ENCODE peak calls at places on chromosomes 3 and 15, in six cellular contexts. F is tibial artery, W is GM12865, S is mesothelial cell of epicardium, B is cardiac muscle cell, H is DND-41. A is an unnamed sample.

GRCh38 chr15:49984436-49984835 is 134.6 kb downstream of the ATP8B4 start:
- DNase-seq in S (no peak), B (no peak), H (no peak), W (no peak), F (no peak), A (no peak)

GRCh38 chr3:159922861-159923312 is 65.7 kb upstream of the IL12A start:
- DNase-seq in B (no peak), F (no peak), H (no peak), W (peak), S (no peak), A (peak)

GRCh38 chr15:49847937-49848823 is 227.3 kb downstream of the DTWD1 start:
- DNase-seq in H (no peak), S (no peak), F (no peak), B (no peak), W (no peak), A (no peak)

GRCh38 chr15:34808016-34808415 is 12.7 kb upstream of the ACTC1 start:
- DNase-seq in S (no peak), H (no peak), W (no peak), F (no peak), B (no peak), A (no peak)

GRCh38 chr3:9951962-9952805 is at the start of gene PRRT3:
- DNase-seq in W (peak), F (no peak), S (peak), B (peak), H (peak), A (peak)

GRCh38 chr3:136929984-136930671 is 27.7 kb upstream of the IL20RB start:
- DNase-seq in B (no peak), S (no peak), F (peak), H (no peak), W (no peak), A (no peak)

GRCh38 chr15:55481842-55482241 is 26.2 kb downstream of the DNAAF4 start:
- DNase-seq in B (no peak), F (no peak), S (no peak), W (no peak), H (no peak), A (no peak)

GRCh38 chr3:10570196-10570946 is 65.0 kb upstream of the ATP2B2 start:
- DNase-seq in S (no peak), W (no peak), B (no peak), F (no peak), H (no peak), A (no peak)

GRCh38 chr15:67146875-67147381 is 81.5 kb downstream of the SMAD3 start:
- DNase-seq in H (no peak), S (no peak), W (no peak), F (no peak), B (no peak), A (no peak)

GRCh38 chr3:141996437-141996836 is 120.0 kb downstream of the ATP1B3 start:
- DNase-seq in B (no peak), F (no peak), S (no peak), W (no peak), H (no peak), A (no peak)

GRCh38 chr3:152609891-152610290 is 225.0 kb upstream of the P2RY1 start:
- DNase-seq in F (no peak), S (no peak), H (no peak), B (no peak), W (no peak), A (no peak)

GRCh38 chr3:173690542-173690941 is 293.0 kb downstream of the NLGN1 start:
- DNase-seq in S (no peak), H (no peak), W (no peak), B (no peak), F (no peak), A (no peak)

GRCh38 chr3:109696932-109697331 is 359.6 kb upstream of the DPPA4 start:
- DNase-seq in F (no peak), W (no peak), B (no peak), H (no peak), S (no peak), A (no peak)
- TF ChIP-seq CTCF in F (no peak), W (no peak), B (peak), H (no peak), S (no peak), A (no peak)

DNA sequence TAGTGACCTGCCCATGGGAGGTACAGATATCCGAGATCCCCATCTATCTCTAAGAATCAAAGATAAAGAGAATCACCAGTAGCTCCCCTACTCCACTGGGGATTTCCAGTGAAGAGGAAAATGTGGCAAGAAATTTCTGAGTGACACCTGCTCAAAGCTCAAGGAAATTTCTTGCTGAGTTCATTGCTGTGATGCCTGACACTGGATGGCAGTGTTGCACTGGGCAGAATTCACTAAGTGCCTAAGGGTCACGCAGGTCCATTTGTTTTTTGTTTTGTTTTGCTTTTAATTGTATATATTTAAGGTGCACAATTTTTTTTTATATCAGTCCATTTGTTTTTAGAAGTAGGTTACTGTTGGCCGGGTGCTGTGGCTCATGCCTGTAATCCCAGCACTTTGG is 109.5 kb upstream of the KCNAB1 start:
- DNase-seq in S (no peak), B (peak), W (peak), H (no peak), F (no peak), A (no peak)
- TF ChIP-seq CTCF in S (no peak), B (peak), W (peak), H (peak), F (peak), A (peak)

GRCh38 chr3:48567500-48567899 is 3.9 kb upstream of the UCN2 start:
- DNase-seq in H (no peak), F (no peak), W (no peak), B (no peak), S (no peak), A (no peak)

GRCh38 chr3:48569808-48570450 is 6.3 kb upstream of the UCN2 start:
- DNase-seq in S (no peak), W (no peak), F (no peak), B (no peak), H (no peak), A (no peak)

GRCh38 chr3:48567090-48567489 is 3.5 kb upstream of the UCN2 start:
- DNase-seq in H (no peak), S (no peak), F (no peak), B (no peak), W (no peak), A (no peak)

GRCh38 chr3:48568476-48568875 is 4.9 kb upstream of the UCN2 start:
- DNase-seq in W (no peak), B (no peak), H (no peak), S (no peak), F (no peak), A (no peak)

GRCh38 chr3:48569400-48569799 is 5.8 kb upstream of the UCN2 start:
- DNase-seq in S (no peak), W (no peak), F (no peak), B (no peak), H (no peak), A (no peak)
- TF ChIP-seq CTCF in S (no peak), W (no peak), F (no peak), B (no peak), H (no peak), A (no peak)

DNA sequence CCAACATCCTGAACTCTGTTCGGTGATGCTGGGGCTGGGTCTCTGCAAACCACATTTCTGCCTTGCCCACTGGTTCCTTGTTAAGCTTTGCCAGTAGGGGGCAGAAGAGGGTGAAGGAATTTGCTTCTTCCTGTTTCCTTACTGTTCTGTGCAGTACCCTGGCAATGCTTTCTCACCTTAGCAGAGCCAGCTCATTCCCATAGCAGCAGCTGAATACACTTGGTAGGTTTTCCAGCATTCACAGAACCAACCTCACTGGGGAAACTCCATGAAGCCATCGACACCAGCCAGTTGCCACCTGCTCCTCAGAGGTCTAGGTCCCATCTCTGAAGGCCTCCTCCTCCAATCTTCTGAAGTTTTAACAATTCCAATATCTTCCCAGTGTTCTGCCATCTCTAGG is 308.4 kb downstream of the PDCD6IP start:
- DNase-seq in W (peak), H (peak), F (no peak), S (peak), B (peak), A (peak)
- TF ChIP-seq CTCF in W (peak), H (peak), F (peak), S (peak), B (peak), A (peak)

GRCh38 chr3:146335386-146335785 is 84.5 kb upstream of the PLSCR4 start:
- DNase-seq in S (no peak), F (no peak), W (no peak), H (no peak), B (no peak), A (no peak)

GRCh38 chr3:146339262-146339808 is 88.4 kb upstream of the PLSCR4 start:
- DNase-seq in H (no peak), S (no peak), F (no peak), W (no peak), B (no peak), A (no peak)

GRCh38 chr3:146337991-146338390 is 87.1 kb upstream of the PLSCR4 start:
- DNase-seq in S (no peak), W (no peak), H (no peak), F (no peak), B (no peak), A (no peak)

GRCh38 chr3:146331967-146332366 is 81.1 kb upstream of the PLSCR4 start:
- DNase-seq in H (no peak), S (no peak), W (no peak), B (no peak), F (no peak), A (no peak)

DNA sequence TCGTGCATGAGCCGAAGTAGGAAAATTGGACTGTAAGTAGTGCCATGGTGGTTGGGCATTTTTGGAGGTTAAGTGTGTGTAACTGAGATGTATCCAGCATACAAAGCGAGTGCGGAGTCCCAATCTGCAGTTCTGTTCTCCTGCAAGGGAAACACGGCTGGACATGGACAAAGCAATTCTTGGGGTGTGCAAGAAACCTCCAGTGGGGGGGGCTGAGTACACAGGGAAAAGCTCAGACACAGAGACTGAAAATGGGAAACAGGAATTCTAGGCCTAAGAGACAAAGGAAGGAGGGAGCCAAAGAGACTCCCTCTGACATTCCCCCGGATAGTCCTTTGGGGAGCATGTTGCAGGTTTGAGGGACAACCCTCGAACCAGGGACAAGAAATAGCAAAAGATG is 83.2 kb upstream of the PLSCR4 start:
- DNase-seq in F (peak), H (no peak), W (no peak), S (no peak), B (no peak), A (no peak)
- TF ChIP-seq CTCF in F (no peak), H (no peak), W (no peak), S (no peak), B (peak), A (peak)

GRCh38 chr3:55897573-55898224 is 410.6 kb upstream of the WNT5A start:
- DNase-seq in W (no peak), S (no peak), F (no peak), B (peak), H (no peak), A (no peak)
- TF ChIP-seq CTCF in W (peak), S (no peak), F (no peak), B (no peak), H (peak), A (no peak)

DNA sequence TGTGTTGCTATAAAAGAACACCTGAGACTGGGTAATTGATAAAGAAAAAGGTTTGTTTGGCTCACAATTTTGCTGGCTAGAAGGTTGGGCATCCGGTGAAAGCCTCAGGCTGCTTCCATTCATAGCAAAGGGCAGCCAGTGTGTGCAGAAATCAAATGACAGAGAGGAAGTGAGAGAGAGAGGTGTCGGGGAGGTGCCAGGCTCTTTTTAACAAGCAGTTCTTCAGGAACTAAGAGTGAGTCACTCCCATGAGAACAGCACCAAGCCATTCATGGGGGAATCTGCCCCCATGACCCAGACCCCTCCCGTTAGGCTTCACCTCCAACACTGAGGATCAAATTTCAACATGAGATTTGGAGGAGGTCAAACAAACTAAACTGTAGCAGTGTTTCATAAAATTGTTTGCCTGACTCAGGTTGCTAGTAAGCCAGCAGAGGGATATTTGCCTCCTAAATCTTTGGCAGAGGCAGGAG is 4.5 kb upstream of the PARP15 start:
- DNase-seq in W (peak), H (no peak), F (no peak), S (no peak), B (no peak), A (peak)
- TF ChIP-seq CTCF in W (no peak), H (no peak), F (no peak), S (no peak), B (no peak), A (no peak)

GRCh38 chr15:61742591-61742990 is 317.7 kb downstream of the VPS13C start:
- DNase-seq in B (no peak), F (no peak), S (no peak), W (no peak), H (no peak), A (no peak)
- TF ChIP-seq CTCF in B (no peak), F (no peak), S (no peak), W (no peak), H (no peak), A (no peak)

DNA sequence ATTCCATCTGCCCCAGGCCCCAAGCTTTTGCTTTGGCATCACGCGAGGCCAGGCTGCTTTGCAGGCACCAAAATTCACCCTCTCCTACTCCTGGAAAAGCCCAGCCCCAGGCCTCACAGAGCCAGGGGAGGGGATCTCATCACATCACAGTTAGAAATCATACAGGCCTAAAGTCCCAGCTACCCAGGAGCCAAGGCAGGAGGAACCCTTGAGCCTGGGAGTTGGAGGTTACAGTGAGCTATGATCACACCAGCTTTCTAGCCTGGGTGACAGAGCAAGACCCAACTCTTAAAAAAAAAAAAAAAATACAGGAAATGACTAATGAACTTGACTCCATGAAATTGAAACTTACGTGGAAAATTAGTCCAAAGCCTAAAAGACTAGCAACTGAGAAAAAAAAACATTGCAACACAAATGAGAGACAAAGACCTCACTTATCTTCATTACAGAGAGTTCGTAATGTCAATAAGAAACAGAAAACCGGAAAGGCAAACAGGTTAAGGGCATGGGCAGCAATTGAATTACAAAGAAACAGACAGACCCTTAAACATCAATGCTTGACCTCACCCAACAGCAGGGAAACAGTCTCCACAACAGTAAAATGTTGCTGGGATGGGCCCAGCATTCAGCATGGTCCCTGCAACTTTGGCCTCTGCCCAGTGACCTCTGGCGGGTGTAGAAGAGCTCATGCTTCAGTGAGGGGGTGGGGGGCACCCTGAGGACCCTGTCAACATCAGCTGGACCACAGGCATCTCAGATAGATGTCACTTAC is 151.5 kb downstream of the LRRK1 start:
- DNase-seq in B (no peak), W (no peak), F (no peak), H (peak), S (no peak), A (no peak)
- TF ChIP-seq CTCF in B (no peak), W (no peak), F (no peak), H (no peak), S (no peak), A (no peak)